ENCODE peak calls at places on chromosomes 7 and 10, in four cellular contexts. E is mesendoderm, O is trophoblast cell, V is IMR-90. Y is an unnamed sample.

GRCh38 chr7:28315565-28316420 is 96.5 kb upstream of the CREB5 start:
- DNase-seq in E (peak; percentile 68), V (peak; percentile 87), O (no peak), Y (no peak)

GRCh38 chr7:37349979-37350590 is 98.6 kb downstream of the ELMO1 start:
- DNase-seq in E (no peak), O (no peak), V (no peak), Y (no peak)

GRCh38 chr10:79026341-79026761 is 42.4 kb upstream of the ZMIZ1 start:
- DNase-seq in E (no peak), O (no peak), V (no peak), Y (no peak)

GRCh38 chr7:150871601-150872000 is 19.3 kb downstream of the AOC1 start:
- DNase-seq in O (no peak), V (no peak), E (no peak), Y (no peak)

GRCh38 chr10:33057620-33058019 is 99.6 kb upstream of the ITGB1 start:
- DNase-seq in V (no peak), O (no peak), E (no peak), Y (no peak)

GRCh38 chr7:97401398-97401797 is 283.9 kb downstream of the SDHAF3 start:
- DNase-seq in V (no peak), O (no peak), E (no peak), Y (no peak)

GRCh38 chr7:101089876-101090275 is 4.6 kb downstream of the TRIM56 start:
- DNase-seq in E (no peak), O (no peak), V (no peak), Y (no peak)

GRCh38 chr7:127629268-127629854 is 11.4 kb upstream of the PAX4 start:
- DNase-seq in O (peak; percentile 23), E (peak; percentile 90), V (no peak), Y (no peak)

GRCh38 chr10:37937864-37938263 is 38.6 kb downstream of the ZNF25 start:
- DNase-seq in E (no peak), O (no peak), V (no peak), Y (no peak)

GRCh38 chr10:128035557-128035973 is 90.7 kb downstream of the MKI67 start:
- DNase-seq in O (peak; percentile 71), E (peak; percentile 57), V (no peak), Y (peak; percentile 41)

GRCh38 chr10:62433181-62433692 is 59.1 kb downstream of the ZNF365 start:
- DNase-seq in O (peak; percentile 35), V (peak; percentile 97), E (peak; percentile 36), Y (no peak)

GRCh38 chr7:106166651-106167342 is 54.7 kb upstream of the SYPL1 start:
- DNase-seq in O (peak; percentile 71), V (peak; percentile 83), E (peak; percentile 79), Y (peak; percentile 62)

GRCh38 chr10:128568979-128569378 is 442.8 kb upstream of the MKI67 start:
- DNase-seq in E (no peak), V (no peak), O (no peak), Y (no peak)

GRCh38 chr10:4725917-4726606 is 99.9 kb upstream of the AKR1E2 start:
- DNase-seq in V (peak; percentile 89), O (peak; percentile 9), E (no peak), Y (no peak)

GRCh38 chr7:3649678-3650445 is 348.8 kb downstream of the SDK1 start:
- DNase-seq in O (no peak), V (peak; percentile 21), E (no peak), Y (no peak)

GRCh38 chr7:87152897-87153641 is 816 bp downstream of the DMTF1 start:
- DNase-seq in O (peak; percentile 37), E (peak; percentile 40), V (peak; percentile 17), Y (no peak)

GRCh38 chr7:103082497-103082896 is 7.6 kb downstream of the ARMC10 start:
- DNase-seq in E (peak; percentile 45), O (no peak), V (no peak), Y (no peak)

GRCh38 chr7:127252380-127252718 is 392 bp downstream of the GRM8 start:
- DNase-seq in V (no peak), O (no peak), E (no peak), Y (peak; percentile 21)

GRCh38 chr10:122478971-122479370 is 17.6 kb downstream of the HTRA1 start:
- DNase-seq in E (no peak), O (no peak), V (no peak), Y (no peak)

DNA sequence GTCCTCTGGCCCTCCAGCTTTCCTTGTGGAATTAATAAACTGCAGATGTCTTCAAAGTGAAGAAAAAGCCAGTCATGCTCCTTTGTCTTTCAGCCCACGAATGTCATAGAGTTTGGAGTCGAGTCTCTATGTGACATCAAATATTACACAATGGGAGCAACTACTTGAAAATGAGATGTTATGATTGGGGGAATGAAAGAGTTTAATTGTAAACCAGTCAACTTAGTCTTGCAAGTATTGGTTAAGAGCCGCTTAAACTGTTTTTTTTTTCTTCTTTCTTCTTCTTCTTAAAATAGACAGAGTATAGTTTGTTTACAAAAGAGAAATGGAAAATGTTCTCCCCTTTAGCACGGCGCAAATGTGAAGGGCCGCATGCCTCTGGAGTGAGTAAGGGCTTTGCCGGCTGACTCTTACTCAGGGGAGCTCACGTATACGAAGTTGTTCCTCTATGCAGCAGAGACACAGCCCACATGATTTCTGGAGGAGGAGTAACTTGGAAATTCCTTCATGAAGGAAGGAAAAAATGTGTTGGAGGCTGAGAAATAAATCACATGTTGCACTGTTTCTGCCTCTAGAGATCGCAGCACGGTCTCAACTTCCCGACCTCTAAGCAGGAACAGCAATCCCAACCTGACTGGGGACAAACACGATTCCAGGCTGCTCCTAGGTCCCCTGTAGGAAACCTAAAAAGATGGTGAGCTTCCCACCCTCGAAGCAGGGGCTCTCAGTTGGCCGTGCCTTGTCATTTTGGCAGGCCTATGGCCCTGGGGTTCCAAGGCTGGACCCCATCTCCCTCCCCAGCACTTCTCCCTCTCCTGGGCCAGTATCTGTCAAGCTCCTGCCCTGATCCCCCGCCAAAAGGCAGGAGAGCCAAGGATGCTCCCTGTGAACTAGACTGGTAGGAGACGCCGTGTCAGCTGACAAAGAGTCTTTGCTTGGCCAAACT is 44.9 kb downstream of the MYOF start:
- DNase-seq in E (peak; percentile 98), V (peak; percentile 99), O (peak; percentile 98), Y (no peak)
- H2BK5ac ChIP-seq in E (peak overlapping the region; percentile 94), V (peak overlapping the region; percentile 99), O (peak overlapping the region; percentile 100), Y (peak overlapping the region; percentile 69)

GRCh38 chr10:21317902-21318301 is 207.6 kb downstream of the SKIDA1 start:
- DNase-seq in V (peak; percentile 97), O (no peak), E (no peak), Y (no peak)

GRCh38 chr10:21314906-21315305 is 210.6 kb downstream of the SKIDA1 start:
- DNase-seq in O (no peak), V (no peak), E (no peak), Y (no peak)

GRCh38 chr10:21314234-21314633 is 211.2 kb downstream of the SKIDA1 start:
- DNase-seq in O (no peak), E (peak; percentile 86), V (no peak), Y (peak; percentile 44)

GRCh38 chr10:21313691-21314090 is 211.8 kb downstream of the SKIDA1 start:
- DNase-seq in V (no peak), E (no peak), O (no peak), Y (no peak)

GRCh38 chr10:21315321-21316220 is 209.9 kb downstream of the SKIDA1 start:
- DNase-seq in V (peak; percentile 86), E (peak; percentile 94), O (peak; percentile 53), Y (peak; percentile 59)
- H2BK5ac ChIP-seq in V (peak overlapping the region; percentile 87), E (peak overlapping the region; percentile 79), O (peak overlapping the region; percentile 55), Y (peak overlapping the region; percentile 93)

DNA sequence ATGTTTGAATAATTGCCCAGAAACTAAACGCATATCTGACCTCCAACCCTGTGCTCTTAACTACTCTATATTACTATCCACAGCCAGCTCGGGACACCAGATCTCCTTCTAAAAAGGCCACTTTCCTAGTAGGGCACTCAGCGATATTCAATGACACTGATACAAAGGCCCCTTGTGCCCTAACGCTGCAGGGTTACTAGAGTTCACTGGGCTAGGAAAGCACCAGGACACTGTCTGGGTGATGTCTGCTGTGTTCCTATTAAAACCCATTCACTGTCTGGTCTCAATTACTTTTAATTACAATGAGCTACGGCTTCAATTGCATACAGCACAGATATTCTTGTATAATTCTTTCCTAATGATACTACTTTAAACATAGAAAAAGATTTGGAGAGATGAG is 91.7 kb downstream of the SORCS1 start:
- DNase-seq in E (no peak), V (no peak), O (no peak), Y (no peak)
- H2BK5ac ChIP-seq in E (no peak overlapping the region), V (no peak overlapping the region), O (no peak overlapping the region), Y (no peak overlapping the region)

DNA sequence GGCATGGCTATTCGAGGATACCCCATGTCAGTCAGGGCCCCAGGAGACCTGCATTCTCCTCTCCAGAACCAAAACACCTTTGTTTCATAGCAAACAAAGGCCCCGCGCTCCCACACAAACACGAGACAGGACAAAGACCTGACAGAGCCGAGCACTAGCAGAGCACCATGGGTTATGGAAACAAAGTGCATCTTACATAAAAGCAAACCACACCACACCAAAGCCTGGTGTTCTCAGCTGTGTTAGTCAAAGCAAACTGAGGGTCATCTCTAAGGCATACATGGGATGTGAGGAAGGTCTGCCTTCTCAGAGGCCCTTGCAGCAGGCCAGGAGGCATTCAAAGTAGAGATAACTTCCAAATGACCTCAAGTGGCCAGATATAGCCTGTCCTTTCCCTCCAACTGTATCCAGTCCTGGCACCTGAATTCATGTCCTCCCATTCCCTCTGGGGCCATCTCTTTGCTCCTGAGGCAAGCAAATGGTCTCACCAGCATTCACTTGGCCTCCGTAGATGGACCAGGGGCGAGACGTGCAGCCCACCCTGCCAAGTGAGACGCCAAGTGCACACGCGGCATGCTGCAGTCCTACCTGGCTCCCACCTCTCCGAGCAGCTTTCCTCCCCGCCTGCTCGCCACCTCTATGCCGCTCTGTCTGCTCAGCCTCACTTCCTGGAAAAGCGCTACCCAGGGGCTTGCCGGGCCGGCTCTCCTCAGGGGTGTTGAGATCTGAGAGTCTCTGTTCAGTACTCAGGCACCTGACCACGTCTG is 45.3 kb upstream of the PDLIM1 start:
- DNase-seq in O (no peak), E (no peak), V (no peak), Y (no peak)
- H2BK5ac ChIP-seq in O (no peak overlapping the region), E (no peak overlapping the region), V (peak overlapping the region; percentile 38), Y (no peak overlapping the region)